ENCODE peak calls at places on chromosomes 1 and 21, in nine cellular contexts. One of them, this sample, is unnamed.
A peak's percentile ranks its signal among the peaks of the same experiment; 100 is the strongest.

GRCh38 chr1:59332983-59333382 is 36.1 kb downstream of the FGGY start:
- DNase-seq in breast epithelium: no peak
- DNase-seq in astrocyte of the spinal cord: peak; percentile 71
- DNase-seq in right lobe of liver: no peak
- DNase-seq in left ventricle myocardium inferior: no peak
- DNase-seq in fibroblast of lung: peak; percentile 52
- DNase-seq in heart left ventricle: no peak
- DNase-seq in CD8-positive, alpha-beta T cell: no peak
- DNase-seq in suprapubic skin: no peak
- DNase-seq in this sample: peak; percentile 58

GRCh38 chr1:15354580-15354965 is 55.1 kb upstream of the EFHD2 start:
- DNase-seq in breast epithelium: no peak
- DNase-seq in astrocyte of the spinal cord: peak; percentile 60
- DNase-seq in right lobe of liver: no peak
- DNase-seq in left ventricle myocardium inferior: no peak
- DNase-seq in fibroblast of lung: peak; percentile 70
- DNase-seq in heart left ventricle: no peak
- DNase-seq in CD8-positive, alpha-beta T cell: no peak
- DNase-seq in suprapubic skin: no peak
- DNase-seq in this sample: peak; percentile 8

GRCh38 chr1:205663286-205663994 is 16.9 kb downstream of the SLC45A3 start:
- DNase-seq in breast epithelium: no peak
- DNase-seq in astrocyte of the spinal cord: no peak
- DNase-seq in right lobe of liver: no peak
- DNase-seq in left ventricle myocardium inferior: no peak
- DNase-seq in fibroblast of lung: no peak
- DNase-seq in heart left ventricle: no peak
- DNase-seq in CD8-positive, alpha-beta T cell: no peak
- DNase-seq in suprapubic skin: no peak
- DNase-seq in this sample: no peak

GRCh38 chr1:64019818-64020217 is 183.6 kb upstream of the UBE2U start:
- DNase-seq in breast epithelium: no peak
- DNase-seq in astrocyte of the spinal cord: peak; percentile 58
- DNase-seq in right lobe of liver: no peak
- DNase-seq in left ventricle myocardium inferior: no peak
- DNase-seq in fibroblast of lung: peak; percentile 76
- DNase-seq in heart left ventricle: no peak
- DNase-seq in CD8-positive, alpha-beta T cell: no peak
- DNase-seq in suprapubic skin: no peak
- DNase-seq in this sample: peak; percentile 78

GRCh38 chr1:8043621-8044020 is 17.5 kb upstream of the ERRFI1 start:
- DNase-seq in breast epithelium: no peak
- DNase-seq in astrocyte of the spinal cord: no peak
- DNase-seq in right lobe of liver: no peak
- DNase-seq in left ventricle myocardium inferior: no peak
- DNase-seq in fibroblast of lung: peak; percentile 10
- DNase-seq in heart left ventricle: no peak
- DNase-seq in CD8-positive, alpha-beta T cell: no peak
- DNase-seq in suprapubic skin: no peak
- DNase-seq in this sample: peak; percentile 80

GRCh38 chr1:68528243-68528642 is 31.4 kb upstream of the DEPDC1 start:
- DNase-seq in breast epithelium: no peak
- DNase-seq in astrocyte of the spinal cord: no peak
- DNase-seq in right lobe of liver: no peak
- DNase-seq in left ventricle myocardium inferior: no peak
- DNase-seq in fibroblast of lung: no peak
- DNase-seq in heart left ventricle: no peak
- DNase-seq in CD8-positive, alpha-beta T cell: no peak
- DNase-seq in suprapubic skin: no peak
- DNase-seq in this sample: no peak

GRCh38 chr1:219834247-219834917 is 94.0 kb downstream of the SLC30A10 start:
- DNase-seq in breast epithelium: no peak
- DNase-seq in astrocyte of the spinal cord: no peak
- DNase-seq in right lobe of liver: no peak
- DNase-seq in left ventricle myocardium inferior: no peak
- DNase-seq in fibroblast of lung: no peak
- DNase-seq in heart left ventricle: no peak
- DNase-seq in CD8-positive, alpha-beta T cell: no peak
- DNase-seq in suprapubic skin: no peak
- DNase-seq in this sample: no peak

GRCh38 chr1:216765346-216766300 is 42.4 kb upstream of the ESRRG start:
- DNase-seq in breast epithelium: no peak
- DNase-seq in astrocyte of the spinal cord: no peak
- DNase-seq in right lobe of liver: no peak
- DNase-seq in left ventricle myocardium inferior: no peak
- DNase-seq in fibroblast of lung: no peak
- DNase-seq in heart left ventricle: no peak
- DNase-seq in CD8-positive, alpha-beta T cell: no peak
- DNase-seq in suprapubic skin: no peak
- DNase-seq in this sample: no peak

GRCh38 chr1:4937876-4938534 is 283.6 kb downstream of the AJAP1 start:
- DNase-seq in breast epithelium: no peak
- DNase-seq in astrocyte of the spinal cord: no peak
- DNase-seq in right lobe of liver: no peak
- DNase-seq in left ventricle myocardium inferior: no peak
- DNase-seq in fibroblast of lung: no peak
- DNase-seq in heart left ventricle: no peak
- DNase-seq in CD8-positive, alpha-beta T cell: no peak
- DNase-seq in suprapubic skin: no peak
- DNase-seq in this sample: no peak

GRCh38 chr1:177780096-177780700 is 189.7 kb downstream of the SEC16B start:
- DNase-seq in breast epithelium: no peak
- DNase-seq in astrocyte of the spinal cord: peak; percentile 66
- DNase-seq in right lobe of liver: no peak
- DNase-seq in left ventricle myocardium inferior: no peak
- DNase-seq in fibroblast of lung: peak; percentile 78
- DNase-seq in heart left ventricle: no peak
- DNase-seq in CD8-positive, alpha-beta T cell: no peak
- DNase-seq in suprapubic skin: no peak
- DNase-seq in this sample: peak; percentile 60

GRCh38 chr1:183394435-183394834 is 23.7 kb downstream of the NMNAT2 start:
- DNase-seq in breast epithelium: no peak
- DNase-seq in astrocyte of the spinal cord: no peak
- DNase-seq in right lobe of liver: no peak
- DNase-seq in left ventricle myocardium inferior: no peak
- DNase-seq in fibroblast of lung: no peak
- DNase-seq in heart left ventricle: no peak
- DNase-seq in CD8-positive, alpha-beta T cell: no peak
- DNase-seq in suprapubic skin: no peak
- DNase-seq in this sample: no peak

GRCh38 chr1:180369061-180369460 is 133.3 kb downstream of the ACBD6 start:
- DNase-seq in breast epithelium: no peak
- DNase-seq in astrocyte of the spinal cord: no peak
- DNase-seq in right lobe of liver: no peak
- DNase-seq in left ventricle myocardium inferior: no peak
- DNase-seq in fibroblast of lung: no peak
- DNase-seq in heart left ventricle: no peak
- DNase-seq in CD8-positive, alpha-beta T cell: no peak
- DNase-seq in suprapubic skin: no peak
- DNase-seq in this sample: no peak

GRCh38 chr1:180360333-180361075 is 130.4 kb downstream of the LHX4 start:
- DNase-seq in breast epithelium: no peak
- DNase-seq in astrocyte of the spinal cord: peak; percentile 53
- DNase-seq in right lobe of liver: no peak
- DNase-seq in left ventricle myocardium inferior: no peak
- DNase-seq in fibroblast of lung: peak; percentile 31
- DNase-seq in heart left ventricle: no peak
- DNase-seq in CD8-positive, alpha-beta T cell: no peak
- DNase-seq in suprapubic skin: no peak
- DNase-seq in this sample: peak; percentile 35

GRCh38 chr1:180363596-180363995 is 133.5 kb downstream of the LHX4 start:
- DNase-seq in breast epithelium: no peak
- DNase-seq in astrocyte of the spinal cord: no peak
- DNase-seq in right lobe of liver: no peak
- DNase-seq in left ventricle myocardium inferior: no peak
- DNase-seq in fibroblast of lung: no peak
- DNase-seq in heart left ventricle: no peak
- DNase-seq in CD8-positive, alpha-beta T cell: no peak
- DNase-seq in suprapubic skin: no peak
- DNase-seq in this sample: no peak

GRCh38 chr1:180366386-180367068 is 135.8 kb downstream of the ACBD6 start:
- DNase-seq in breast epithelium: no peak
- DNase-seq in astrocyte of the spinal cord: peak; percentile 41
- DNase-seq in right lobe of liver: no peak
- DNase-seq in left ventricle myocardium inferior: no peak
- DNase-seq in fibroblast of lung: peak; percentile 19
- DNase-seq in heart left ventricle: no peak
- DNase-seq in CD8-positive, alpha-beta T cell: no peak
- DNase-seq in suprapubic skin: no peak
- DNase-seq in this sample: peak; percentile 45

GRCh38 chr1:180365039-180365438 is 135.0 kb downstream of the LHX4 start:
- DNase-seq in breast epithelium: no peak
- DNase-seq in astrocyte of the spinal cord: no peak
- DNase-seq in right lobe of liver: no peak
- DNase-seq in left ventricle myocardium inferior: no peak
- DNase-seq in fibroblast of lung: no peak
- DNase-seq in heart left ventricle: no peak
- DNase-seq in CD8-positive, alpha-beta T cell: no peak
- DNase-seq in suprapubic skin: no peak
- DNase-seq in this sample: no peak
- TF ChIP-seq CTCF in breast epithelium: no peak
- TF ChIP-seq CTCF in astrocyte of the spinal cord: peak; percentile 3
- TF ChIP-seq CTCF in right lobe of liver: peak; percentile 18
- TF ChIP-seq CTCF in left ventricle myocardium inferior: no peak
- TF ChIP-seq CTCF in fibroblast of lung: peak; percentile 12
- TF ChIP-seq CTCF in heart left ventricle: peak; percentile 13
- TF ChIP-seq CTCF in CD8-positive, alpha-beta T cell: no peak
- TF ChIP-seq CTCF in suprapubic skin: no peak
- TF ChIP-seq CTCF in this sample: peak; percentile 21

GRCh38 chr1:61174060-61174788 is 91.9 kb downstream of the NFIA start:
- DNase-seq in breast epithelium: no peak
- DNase-seq in astrocyte of the spinal cord: no peak
- DNase-seq in right lobe of liver: peak; percentile 27
- DNase-seq in left ventricle myocardium inferior: no peak
- DNase-seq in fibroblast of lung: no peak
- DNase-seq in heart left ventricle: no peak
- DNase-seq in CD8-positive, alpha-beta T cell: no peak
- DNase-seq in suprapubic skin: no peak
- DNase-seq in this sample: no peak
- H3K4me3 ChIP-seq in breast epithelium: no peak overlapping the region
- H3K4me3 ChIP-seq in astrocyte of the spinal cord: no peak overlapping the region
- H3K4me3 ChIP-seq in right lobe of liver: no peak overlapping the region
- H3K4me3 ChIP-seq in left ventricle myocardium inferior: no peak overlapping the region
- H3K4me3 ChIP-seq in fibroblast of lung: no peak overlapping the region
- H3K4me3 ChIP-seq in heart left ventricle: no peak overlapping the region
- H3K4me3 ChIP-seq in CD8-positive, alpha-beta T cell: no peak overlapping the region
- H3K4me3 ChIP-seq in suprapubic skin: no peak overlapping the region
- H3K4me3 ChIP-seq in this sample: no peak overlapping the region

GRCh38 chr1:172764378-172764777 is 105.5 kb downstream of the FASLG start:
- DNase-seq in breast epithelium: no peak
- DNase-seq in astrocyte of the spinal cord: no peak
- DNase-seq in right lobe of liver: peak; percentile 21
- DNase-seq in left ventricle myocardium inferior: peak; percentile 16
- DNase-seq in fibroblast of lung: no peak
- DNase-seq in heart left ventricle: no peak
- DNase-seq in CD8-positive, alpha-beta T cell: peak; percentile 52
- DNase-seq in suprapubic skin: no peak
- DNase-seq in this sample: no peak

GRCh38 chr1:172762087-172762486 is 103.2 kb downstream of the FASLG start:
- DNase-seq in breast epithelium: no peak
- DNase-seq in astrocyte of the spinal cord: no peak
- DNase-seq in right lobe of liver: no peak
- DNase-seq in left ventricle myocardium inferior: no peak
- DNase-seq in fibroblast of lung: no peak
- DNase-seq in heart left ventricle: no peak
- DNase-seq in CD8-positive, alpha-beta T cell: no peak
- DNase-seq in suprapubic skin: no peak
- DNase-seq in this sample: no peak

GRCh38 chr1:172766462-172766861 is 107.6 kb downstream of the FASLG start:
- DNase-seq in breast epithelium: no peak
- DNase-seq in astrocyte of the spinal cord: no peak
- DNase-seq in right lobe of liver: peak; percentile 22
- DNase-seq in left ventricle myocardium inferior: no peak
- DNase-seq in fibroblast of lung: no peak
- DNase-seq in heart left ventricle: peak; percentile 11
- DNase-seq in CD8-positive, alpha-beta T cell: no peak
- DNase-seq in suprapubic skin: no peak
- DNase-seq in this sample: no peak

GRCh38 chr1:172761581-172762025 is 102.7 kb downstream of the FASLG start:
- DNase-seq in breast epithelium: no peak
- DNase-seq in astrocyte of the spinal cord: peak; percentile 71
- DNase-seq in right lobe of liver: no peak
- DNase-seq in left ventricle myocardium inferior: no peak
- DNase-seq in fibroblast of lung: peak; percentile 53
- DNase-seq in heart left ventricle: no peak
- DNase-seq in CD8-positive, alpha-beta T cell: no peak
- DNase-seq in suprapubic skin: no peak
- DNase-seq in this sample: peak; percentile 49

GRCh38 chr1:172763088-172763487 is 104.2 kb downstream of the FASLG start:
- DNase-seq in breast epithelium: no peak
- DNase-seq in astrocyte of the spinal cord: no peak
- DNase-seq in right lobe of liver: no peak
- DNase-seq in left ventricle myocardium inferior: no peak
- DNase-seq in fibroblast of lung: no peak
- DNase-seq in heart left ventricle: no peak
- DNase-seq in CD8-positive, alpha-beta T cell: no peak
- DNase-seq in suprapubic skin: no peak
- DNase-seq in this sample: no peak
- TF ChIP-seq CTCF in breast epithelium: no peak
- TF ChIP-seq CTCF in astrocyte of the spinal cord: no peak
- TF ChIP-seq CTCF in right lobe of liver: no peak
- TF ChIP-seq CTCF in left ventricle myocardium inferior: no peak
- TF ChIP-seq CTCF in fibroblast of lung: no peak
- TF ChIP-seq CTCF in heart left ventricle: no peak
- TF ChIP-seq CTCF in CD8-positive, alpha-beta T cell: no peak
- TF ChIP-seq CTCF in suprapubic skin: no peak
- TF ChIP-seq CTCF in this sample: no peak

DNA sequence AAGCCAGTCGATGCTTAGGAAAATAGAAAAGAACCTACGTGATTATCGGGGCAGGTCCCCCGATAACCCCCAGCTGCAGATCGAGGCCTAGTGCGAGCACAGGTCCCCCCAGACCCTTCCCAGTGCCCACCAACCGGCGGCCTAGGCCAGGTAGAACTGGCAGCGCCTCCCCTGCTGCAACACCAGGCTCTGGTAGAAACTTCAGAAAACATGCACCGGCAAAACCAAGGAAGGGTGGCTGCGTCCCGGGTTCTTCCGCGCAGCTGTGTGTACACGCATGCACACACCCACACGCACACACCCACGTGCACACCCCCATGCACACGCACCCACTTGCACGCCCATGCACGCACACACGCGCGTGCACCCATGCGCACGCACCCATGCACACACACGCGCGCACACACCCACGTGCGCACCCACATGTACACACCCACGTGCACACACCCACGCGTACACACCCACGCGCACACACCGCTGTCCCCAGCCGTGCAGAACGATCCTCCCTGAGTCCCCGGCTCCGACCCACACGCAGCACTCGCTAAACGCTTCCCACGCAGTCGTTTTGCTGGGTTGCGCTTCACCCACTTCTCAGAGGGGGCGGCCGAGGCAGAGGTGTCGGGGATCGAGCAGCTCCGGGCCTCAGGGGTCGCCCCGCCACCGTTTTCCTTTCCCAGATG is 5.2 kb downstream of the TSPEAR start:
- DNase-seq in breast epithelium: no peak
- DNase-seq in astrocyte of the spinal cord: no peak
- DNase-seq in right lobe of liver: no peak
- DNase-seq in left ventricle myocardium inferior: no peak
- DNase-seq in fibroblast of lung: no peak
- DNase-seq in heart left ventricle: no peak
- DNase-seq in CD8-positive, alpha-beta T cell: no peak
- DNase-seq in suprapubic skin: no peak
- DNase-seq in this sample: no peak
- H3K4me3 ChIP-seq in breast epithelium: no peak overlapping the region
- H3K4me3 ChIP-seq in astrocyte of the spinal cord: no peak overlapping the region
- H3K4me3 ChIP-seq in right lobe of liver: no peak overlapping the region
- H3K4me3 ChIP-seq in left ventricle myocardium inferior: no peak overlapping the region
- H3K4me3 ChIP-seq in fibroblast of lung: no peak overlapping the region
- H3K4me3 ChIP-seq in heart left ventricle: no peak overlapping the region
- H3K4me3 ChIP-seq in CD8-positive, alpha-beta T cell: no peak overlapping the region
- H3K4me3 ChIP-seq in suprapubic skin: no peak overlapping the region
- H3K4me3 ChIP-seq in this sample: no peak overlapping the region

This sample was measured in fibroblast of villous mesenchyme.